ENCODE peak calls at places on chromosomes 13 and 19, in four cellular contexts. O is suprapubic skin, C is cardiac fibroblast, D is adrenal gland. Q is an unnamed sample.

GRCh38 chr13:101661839-101662238 is 209.4 kb downstream of the ITGBL1 start:
- DNase-seq in O (no peak), C (peak), D (no peak), Q (no peak)

GRCh38 chr19:13053761-13054604 is 48.7 kb downstream of the LYL1 start:
- DNase-seq in O (peak), C (peak), D (peak), Q (peak)

GRCh38 chr13:100645382-100645781 is 29.2 kb downstream of the TMTC4 start:
- DNase-seq in O (no peak), C (no peak), D (no peak), Q (no peak)

GRCh38 chr13:25286308-25286968 is 850 bp downstream of the MTMR6 start:
- DNase-seq in O (no peak), C (peak), D (peak), Q (peak)

GRCh38 chr13:31334547-31334946 is 134.8 kb downstream of the B3GLCT start:
- DNase-seq in O (no peak), C (no peak), D (no peak), Q (no peak)

GRCh38 chr19:29171525-29171924 is 41.4 kb downstream of the UQCRFS1 start:
- DNase-seq in O (no peak), C (no peak), D (no peak), Q (no peak)

GRCh38 chr13:44756411-44756810 is 180.3 kb upstream of the TSC22D1 start:
- DNase-seq in O (no peak), C (no peak), D (no peak), Q (no peak)

GRCh38 chr19:12937243-12938053 is 961 bp upstream of the CALR start:
- DNase-seq in O (no peak), C (no peak), D (no peak), Q (peak)

GRCh38 chr13:35957174-35957867 is 173.9 kb downstream of the DCLK1 start:
- DNase-seq in O (no peak), C (peak), D (no peak), Q (peak)

GRCh38 chr13:61110804-61111203 is 304.8 kb downstream of the PCDH20 start:
- DNase-seq in O (no peak), C (no peak), D (no peak), Q (no peak)

GRCh38 chr19:22595918-22596341 is 38.2 kb upstream of the ZNF492 start:
- DNase-seq in O (no peak), C (no peak), D (no peak), Q (no peak)

GRCh38 chr13:23466144-23467002 is 32.9 kb upstream of the SACS start:
- DNase-seq in O (no peak), C (peak), D (peak), Q (peak)

GRCh38 chr13:113663934-113664333 is 3.1 kb upstream of the GRK1 start:
- DNase-seq in O (peak), C (no peak), D (no peak), Q (no peak)

GRCh38 chr13:71831716-71832115 is 35.3 kb downstream of the DACH1 start:
- DNase-seq in O (no peak), C (no peak), D (no peak), Q (no peak)

GRCh38 chr19:2912306-2912705 is 11.6 kb downstream of the ZNF57 start:
- DNase-seq in O (no peak), C (no peak), D (no peak), Q (no peak)

GRCh38 chr13:54687173-54687572 is 1658.6 kb downstream of the OLFM4 start:
- DNase-seq in O (no peak), C (no peak), D (no peak), Q (no peak)

GRCh38 chr13:40233731-40234195 is 432.7 kb downstream of the FOXO1 start:
- DNase-seq in O (no peak), C (no peak), D (peak), Q (no peak)

GRCh38 chr13:36915106-36915505 is 4.9 kb downstream of the SMAD9 start:
- DNase-seq in O (no peak), C (no peak), D (no peak), Q (no peak)

GRCh38 chr19:39052243-39052746 is 19.9 kb upstream of the FBXO27 start:
- DNase-seq in O (no peak), C (peak), D (peak), Q (peak)

GRCh38 chr13:77699059-77699680 is 1.7 kb downstream of the SLAIN1 start:
- DNase-seq in O (no peak), C (no peak), D (no peak), Q (no peak)

GRCh38 chr13:77697208-77698103 is at the start of gene SLAIN1:
- DNase-seq in O (peak), C (no peak), D (peak), Q (no peak)

GRCh38 chr13:77696006-77696862 is 1.3 kb upstream of the SLAIN1 start:
- DNase-seq in O (no peak), C (no peak), D (no peak), Q (no peak)

GRCh38 chr13:77696863-77697207 is 652 bp upstream of the SLAIN1 start:
- DNase-seq in O (no peak), C (no peak), D (no peak), Q (no peak)

DNA sequence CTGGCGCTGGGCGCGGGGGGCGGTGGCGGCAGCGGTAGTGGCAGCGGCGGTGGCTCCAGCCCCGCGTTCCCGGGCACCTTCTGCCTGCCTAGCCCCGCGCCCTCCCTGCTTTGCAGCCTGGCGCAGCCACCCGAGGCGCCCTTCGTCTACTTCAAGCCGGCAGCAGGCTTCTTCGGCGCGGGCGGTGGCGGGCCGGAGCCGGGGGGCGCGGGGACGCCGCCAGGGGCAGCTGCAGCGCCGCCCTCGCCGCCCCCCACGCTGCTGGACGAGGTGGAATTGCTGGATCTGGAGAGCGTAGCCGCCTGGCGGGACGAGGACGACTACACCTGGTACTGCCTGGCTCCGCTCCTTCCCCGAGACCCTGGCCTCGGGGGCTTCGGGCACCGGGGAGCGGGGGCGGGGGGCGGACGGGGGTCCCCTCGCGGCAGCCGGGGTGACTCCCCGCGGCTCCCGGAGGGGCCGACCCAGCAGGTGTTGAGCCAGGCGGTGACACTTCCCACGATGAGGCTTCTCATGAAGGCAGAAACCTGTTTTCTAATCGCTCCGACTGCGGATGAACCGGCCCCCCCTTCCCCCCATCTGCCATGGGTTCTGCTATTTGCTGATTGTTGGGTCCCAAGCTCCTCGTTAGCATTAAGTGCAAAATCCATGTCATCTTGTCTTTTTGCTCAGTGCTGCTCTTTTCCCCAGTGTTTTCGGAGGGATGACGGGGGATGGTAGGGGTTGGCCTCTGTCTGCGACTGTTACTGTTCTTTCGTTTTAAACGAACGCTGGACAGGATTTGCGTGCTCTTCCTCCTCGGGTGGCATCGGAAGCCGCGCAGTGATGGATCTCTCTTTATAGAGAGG is 948 bp downstream of the SLAIN1 start:
- DNase-seq in O (no peak), C (peak), D (peak), Q (peak)
- H3K4me3 ChIP-seq in O (peak), C (peak), D (peak), Q (peak)

GRCh38 chr13:110653851-110654250 is 38.5 kb downstream of the NAXD start:
- DNase-seq in O (no peak), C (no peak), D (no peak), Q (no peak)

GRCh38 chr13:110651726-110652230 is 36.4 kb downstream of the NAXD start:
- DNase-seq in O (peak), C (no peak), D (no peak), Q (no peak)

GRCh38 chr13:110653271-110653670 is 37.9 kb downstream of the NAXD start:
- DNase-seq in O (no peak), C (no peak), D (no peak), Q (no peak)

GRCh38 chr13:110652231-110652730 is 36.9 kb downstream of the NAXD start:
- DNase-seq in O (no peak), C (no peak), D (no peak), Q (no peak)

GRCh38 chr13:110652755-110653154 is 37.4 kb downstream of the NAXD start:
- DNase-seq in O (no peak), C (no peak), D (peak), Q (no peak)
- TF ChIP-seq CTCF in O (no peak), C (no peak), D (no peak), Q (no peak)

DNA sequence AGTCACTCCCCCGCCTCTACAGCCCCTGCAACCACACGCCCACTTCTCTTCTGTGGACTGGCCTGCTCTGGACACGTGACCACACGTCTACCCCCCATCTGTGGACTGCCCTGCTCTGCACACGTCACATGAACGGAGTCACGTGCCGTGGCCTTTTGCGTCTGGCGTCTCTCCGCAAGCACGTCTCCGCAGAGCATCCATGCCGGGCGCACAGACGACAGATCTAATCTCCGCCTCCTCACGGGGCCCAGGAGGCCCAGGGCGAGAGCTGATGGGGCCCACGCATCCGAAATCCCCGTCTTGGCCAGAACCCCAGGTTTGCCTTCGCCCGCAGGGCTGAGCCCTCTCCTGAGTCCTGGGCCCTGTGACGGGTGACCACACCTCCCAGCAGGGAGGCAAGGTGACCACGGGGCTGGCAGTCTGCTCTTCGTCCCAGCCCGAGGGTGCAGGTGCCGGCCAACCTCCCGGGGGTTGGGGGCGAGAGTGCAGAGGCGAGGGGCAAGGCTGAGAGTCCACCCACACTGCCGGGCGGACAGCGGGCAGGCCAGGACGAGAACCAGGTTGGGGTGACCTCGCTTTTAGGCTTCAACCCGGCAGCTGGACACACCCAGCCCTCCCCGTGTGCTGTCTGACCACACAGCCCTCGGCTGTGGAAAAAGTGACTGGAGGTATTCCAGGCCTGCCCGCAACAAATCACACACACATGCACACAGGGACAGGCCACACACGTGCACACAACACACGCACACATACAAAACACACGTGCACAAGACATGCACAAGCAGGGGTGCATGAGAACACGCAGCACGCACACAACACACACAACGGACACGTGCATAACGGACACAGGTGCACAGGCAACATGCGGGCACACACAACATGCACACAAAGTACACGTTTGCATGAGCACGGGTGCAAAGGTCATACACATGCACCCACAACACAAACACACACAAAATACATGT is 3.9 kb downstream of the SBNO2 start:
- DNase-seq in O (peak), C (no peak), D (peak), Q (peak)
- H3K4me3 ChIP-seq in O (peak), C (no peak), D (no peak), Q (no peak)

DNA sequence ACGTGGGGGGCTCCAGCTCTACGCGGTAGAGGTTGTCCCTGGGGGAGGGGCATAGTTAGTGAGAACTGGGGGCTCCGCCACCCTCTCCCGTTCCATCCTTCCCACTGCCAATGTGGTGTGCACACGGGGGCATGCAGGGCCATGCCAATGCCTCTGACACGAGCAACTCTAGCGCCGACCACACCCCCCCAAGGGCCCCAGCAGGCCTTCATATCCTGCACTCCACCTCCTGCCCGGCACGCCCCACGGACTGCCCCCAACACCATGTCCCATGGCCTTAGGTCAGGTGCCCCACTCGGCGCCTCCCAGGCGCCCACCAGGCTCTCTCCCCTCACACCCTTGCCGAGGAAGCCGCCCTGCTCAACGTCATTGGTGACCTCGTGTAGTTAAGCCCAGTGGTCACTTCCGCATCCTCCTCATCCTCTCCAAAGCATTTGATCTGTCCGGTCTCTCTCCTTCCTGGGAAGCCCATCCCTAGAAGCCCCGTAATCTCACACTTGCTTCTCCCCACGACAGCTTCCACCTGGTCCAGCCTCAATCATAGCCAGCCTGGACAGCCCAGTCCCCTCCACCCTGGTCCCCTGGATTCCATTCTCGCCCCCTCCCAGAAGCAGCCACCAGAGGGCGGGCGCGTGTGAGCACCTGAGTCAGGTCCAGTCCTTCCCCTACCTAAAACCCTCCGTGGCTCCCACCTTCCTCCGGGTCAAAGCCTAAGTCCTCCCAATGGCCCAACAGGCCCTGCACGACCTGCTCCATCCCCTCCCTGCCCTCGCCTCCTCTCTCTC is 2.1 kb downstream of the SEMA6B start:
- DNase-seq in O (no peak), C (no peak), D (no peak), Q (no peak)
- TF ChIP-seq CTCF in O (no peak), C (peak), D (no peak), Q (no peak)

GRCh38 chr19:48398329-48399235 is 5.1 kb downstream of the GRIN2D start:
- DNase-seq in O (peak), C (peak), D (peak), Q (peak)

GRCh38 chr19:48396010-48396870 is 2.8 kb downstream of the GRIN2D start:
- DNase-seq in O (no peak), C (no peak), D (no peak), Q (no peak)

GRCh38 chr19:48396871-48397176 is 3.4 kb downstream of the GRIN2D start:
- DNase-seq in O (no peak), C (no peak), D (no peak), Q (no peak)

GRCh38 chr19:48397636-48398328 is 4.3 kb downstream of the GRIN2D start:
- DNase-seq in O (peak), C (peak), D (no peak), Q (no peak)

GRCh38 chr19:48397263-48397635 is 3.8 kb downstream of the GRIN2D start:
- DNase-seq in O (peak), C (no peak), D (no peak), Q (no peak)
- H3K4me3 ChIP-seq in O (peak), C (peak), D (no peak), Q (peak)

GRCh38 chr13:93246069-93246468 is 19.5 kb downstream of the GPC6 start:
- DNase-seq in O (no peak), C (no peak), D (no peak), Q (no peak)

GRCh38 chr13:93249259-93249917 is 22.8 kb downstream of the GPC6 start:
- DNase-seq in O (no peak), C (peak), D (no peak), Q (peak)

GRCh38 chr13:93244918-93245280 is 18.3 kb downstream of the GPC6 start:
- DNase-seq in O (no peak), C (peak), D (no peak), Q (peak)

GRCh38 chr13:93249918-93250306 is 23.3 kb downstream of the GPC6 start:
- DNase-seq in O (no peak), C (no peak), D (no peak), Q (no peak)

DNA sequence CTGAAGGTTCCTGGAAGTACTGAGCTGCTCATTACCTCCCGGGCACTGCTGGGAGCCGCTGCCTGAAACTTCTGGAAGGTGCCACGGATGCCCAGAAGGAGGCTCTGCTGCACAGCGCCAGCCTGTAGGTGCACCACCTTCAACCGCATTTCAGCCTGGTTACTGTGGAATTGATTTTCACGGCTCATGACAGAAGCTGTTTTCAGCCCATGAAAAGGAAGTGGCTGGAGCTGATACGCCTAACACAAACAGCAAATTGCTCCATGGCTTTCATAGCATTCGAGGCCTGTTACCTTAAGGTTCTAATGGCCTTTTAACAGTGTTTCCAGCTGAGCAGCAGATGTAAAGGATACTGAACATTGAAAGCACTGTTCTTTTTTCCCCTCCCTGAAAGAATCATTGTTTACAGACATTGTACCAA is 22.0 kb downstream of the GPC6 start:
- DNase-seq in O (no peak), C (no peak), D (peak), Q (no peak)
- TF ChIP-seq CTCF in O (no peak), C (peak), D (no peak), Q (no peak)

Q was measured in AG10803.